ENCODE peak calls at places on chromosomes 16 and 17, in seven cellular contexts. One of them, this sample, is unnamed.

GRCh38 chr16:80023865-80024264 is 423.3 kb upstream of the MAF start:
- DNase-seq in body of pancreas: no peak
- DNase-seq in BJ: no peak
- DNase-seq in uterus: no peak
- DNase-seq in psoas muscle: no peak
- DNase-seq in fibroblast of the aortic adventitia: no peak
- DNase-seq in lower leg skin: no peak
- DNase-seq in this sample: peak

GRCh38 chr16:48833461-48833860 is 223.5 kb upstream of the N4BP1 start:
- DNase-seq in BJ: no peak
- DNase-seq in psoas muscle: no peak
- DNase-seq in uterus: no peak
- DNase-seq in body of pancreas: no peak
- DNase-seq in fibroblast of the aortic adventitia: no peak
- DNase-seq in lower leg skin: no peak
- DNase-seq in this sample: no peak

GRCh38 chr16:27966756-27967155 is 96.8 kb downstream of the GSG1L start:
- DNase-seq in uterus: no peak
- DNase-seq in fibroblast of the aortic adventitia: no peak
- DNase-seq in lower leg skin: no peak
- DNase-seq in psoas muscle: no peak
- DNase-seq in body of pancreas: no peak
- DNase-seq in BJ: no peak
- DNase-seq in this sample: no peak

GRCh38 chr16:80932725-80933124 is 74.0 kb downstream of the CMC2 start:
- DNase-seq in uterus: peak
- DNase-seq in BJ: peak
- DNase-seq in lower leg skin: peak
- DNase-seq in body of pancreas: peak
- DNase-seq in fibroblast of the aortic adventitia: peak
- DNase-seq in psoas muscle: peak
- DNase-seq in this sample: peak

GRCh38 chr17:55783684-55784245 is 32.9 kb downstream of the PCTP start:
- DNase-seq in body of pancreas: peak
- DNase-seq in psoas muscle: peak
- DNase-seq in lower leg skin: peak
- DNase-seq in fibroblast of the aortic adventitia: peak
- DNase-seq in uterus: peak
- DNase-seq in BJ: peak
- DNase-seq in this sample: peak

GRCh38 chr17:38442548-38442947 is 14.3 kb downstream of the ARHGAP23 start:
- DNase-seq in psoas muscle: peak
- DNase-seq in BJ: no peak
- DNase-seq in fibroblast of the aortic adventitia: peak
- DNase-seq in uterus: peak
- DNase-seq in lower leg skin: no peak
- DNase-seq in body of pancreas: no peak
- DNase-seq in this sample: no peak

GRCh38 chr16:50862818-50863672 is 121.2 kb downstream of the CYLD start:
- DNase-seq in psoas muscle: no peak
- DNase-seq in fibroblast of the aortic adventitia: no peak
- DNase-seq in BJ: no peak
- DNase-seq in lower leg skin: no peak
- DNase-seq in uterus: no peak
- DNase-seq in body of pancreas: no peak
- DNase-seq in this sample: no peak

GRCh38 chr17:48375356-48375755 is 54.7 kb downstream of the SKAP1 start:
- DNase-seq in uterus: no peak
- DNase-seq in body of pancreas: no peak
- DNase-seq in psoas muscle: no peak
- DNase-seq in BJ: no peak
- DNase-seq in lower leg skin: no peak
- DNase-seq in fibroblast of the aortic adventitia: peak
- DNase-seq in this sample: peak

GRCh38 chr16:49048557-49048956 is 233.1 kb downstream of the CBLN1 start:
- DNase-seq in body of pancreas: no peak
- DNase-seq in fibroblast of the aortic adventitia: peak
- DNase-seq in BJ: no peak
- DNase-seq in psoas muscle: no peak
- DNase-seq in uterus: no peak
- DNase-seq in lower leg skin: no peak
- DNase-seq in this sample: peak

GRCh38 chr17:9406046-9406631 is 169.5 kb downstream of the STX8 start:
- DNase-seq in body of pancreas: no peak
- DNase-seq in psoas muscle: no peak
- DNase-seq in fibroblast of the aortic adventitia: no peak
- DNase-seq in lower leg skin: no peak
- DNase-seq in BJ: no peak
- DNase-seq in uterus: no peak
- DNase-seq in this sample: no peak

GRCh38 chr16:1385232-1385631 is 29.3 kb downstream of the UNKL start:
- DNase-seq in BJ: no peak
- DNase-seq in lower leg skin: no peak
- DNase-seq in uterus: no peak
- DNase-seq in psoas muscle: no peak
- DNase-seq in body of pancreas: no peak
- DNase-seq in fibroblast of the aortic adventitia: no peak
- DNase-seq in this sample: no peak

GRCh38 chr17:66165537-66166123 is 26.3 kb downstream of the CEP112 start:
- DNase-seq in BJ: peak
- DNase-seq in uterus: no peak
- DNase-seq in psoas muscle: no peak
- DNase-seq in lower leg skin: no peak
- DNase-seq in fibroblast of the aortic adventitia: peak
- DNase-seq in body of pancreas: no peak
- DNase-seq in this sample: peak

GRCh38 chr16:19446886-19447285 is 29.2 kb downstream of the TMC5 start:
- DNase-seq in body of pancreas: no peak
- DNase-seq in psoas muscle: no peak
- DNase-seq in lower leg skin: no peak
- DNase-seq in BJ: no peak
- DNase-seq in uterus: no peak
- DNase-seq in fibroblast of the aortic adventitia: no peak
- DNase-seq in this sample: no peak

GRCh38 chr17:74990581-74991105 is 3.2 kb downstream of the CDR2L start:
- DNase-seq in fibroblast of the aortic adventitia: no peak
- DNase-seq in lower leg skin: no peak
- DNase-seq in uterus: no peak
- DNase-seq in body of pancreas: no peak
- DNase-seq in BJ: no peak
- DNase-seq in psoas muscle: peak
- DNase-seq in this sample: no peak

GRCh38 chr16:29790183-29790948 is at the start of gene KIF22:
- DNase-seq in lower leg skin: peak
- DNase-seq in body of pancreas: peak
- DNase-seq in BJ: peak
- DNase-seq in psoas muscle: peak
- DNase-seq in fibroblast of the aortic adventitia: peak
- DNase-seq in uterus: peak
- DNase-seq in this sample: peak

GRCh38 chr16:29779474-29779873 is 1.4 kb downstream of the ZG16 start:
- DNase-seq in body of pancreas: peak
- DNase-seq in psoas muscle: no peak
- DNase-seq in lower leg skin: no peak
- DNase-seq in BJ: no peak
- DNase-seq in fibroblast of the aortic adventitia: peak
- DNase-seq in uterus: no peak
- DNase-seq in this sample: peak

GRCh38 chr16:29784157-29784556 is 6.1 kb downstream of the ZG16 start:
- DNase-seq in psoas muscle: no peak
- DNase-seq in lower leg skin: no peak
- DNase-seq in BJ: no peak
- DNase-seq in body of pancreas: no peak
- DNase-seq in uterus: no peak
- DNase-seq in fibroblast of the aortic adventitia: no peak
- DNase-seq in this sample: no peak

GRCh38 chr16:29789775-29790182 is 772 bp upstream of the KIF22 start:
- DNase-seq in body of pancreas: no peak
- DNase-seq in uterus: no peak
- DNase-seq in fibroblast of the aortic adventitia: no peak
- DNase-seq in lower leg skin: no peak
- DNase-seq in psoas muscle: no peak
- DNase-seq in BJ: no peak
- DNase-seq in this sample: no peak

GRCh38 chr16:29784901-29785500 is 5.5 kb upstream of the KIF22 start:
- DNase-seq in uterus: peak
- DNase-seq in BJ: no peak
- DNase-seq in lower leg skin: peak
- DNase-seq in body of pancreas: peak
- DNase-seq in fibroblast of the aortic adventitia: peak
- DNase-seq in psoas muscle: peak
- DNase-seq in this sample: no peak
- TF ChIP-seq CTCF in uterus: peak
- TF ChIP-seq CTCF in BJ: peak
- TF ChIP-seq CTCF in lower leg skin: no peak
- TF ChIP-seq CTCF in body of pancreas: peak
- TF ChIP-seq CTCF in fibroblast of the aortic adventitia: peak
- TF ChIP-seq CTCF in psoas muscle: peak
- TF ChIP-seq CTCF in this sample: no peak

DNA sequence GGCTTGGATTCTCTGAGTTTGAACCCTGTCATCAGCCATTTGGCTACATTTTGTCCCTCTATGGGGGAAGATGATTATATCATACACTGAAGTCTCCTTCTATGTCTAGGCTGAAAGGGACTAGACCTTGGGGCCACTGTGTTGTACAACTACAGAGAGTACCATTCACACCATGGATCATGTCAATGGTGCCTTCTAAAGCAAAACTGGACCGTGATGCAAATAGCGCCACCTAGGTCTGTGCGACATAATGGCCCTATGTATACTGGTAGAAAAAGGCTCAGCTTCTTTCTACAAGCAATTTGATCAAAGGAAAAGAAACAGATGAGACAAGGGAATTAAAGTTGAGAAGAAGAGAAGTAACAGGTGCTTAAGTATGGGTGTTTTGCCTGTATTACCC is 100.7 kb downstream of the LYRM1 start:
- DNase-seq in fibroblast of the aortic adventitia: peak
- DNase-seq in BJ: no peak
- DNase-seq in uterus: no peak
- DNase-seq in body of pancreas: peak
- DNase-seq in lower leg skin: no peak
- DNase-seq in psoas muscle: no peak
- DNase-seq in this sample: peak
- TF ChIP-seq CTCF in fibroblast of the aortic adventitia: peak
- TF ChIP-seq CTCF in BJ: peak
- TF ChIP-seq CTCF in uterus: peak
- TF ChIP-seq CTCF in body of pancreas: peak
- TF ChIP-seq CTCF in lower leg skin: no peak
- TF ChIP-seq CTCF in psoas muscle: peak
- TF ChIP-seq CTCF in this sample: peak

GRCh38 chr17:81093576-81094223 is 58.7 kb downstream of the BAIAP2 start:
- DNase-seq in uterus: no peak
- DNase-seq in psoas muscle: no peak
- DNase-seq in fibroblast of the aortic adventitia: no peak
- DNase-seq in lower leg skin: no peak
- DNase-seq in BJ: no peak
- DNase-seq in body of pancreas: no peak
- DNase-seq in this sample: no peak
- TF ChIP-seq CTCF in uterus: no peak
- TF ChIP-seq CTCF in psoas muscle: no peak
- TF ChIP-seq CTCF in fibroblast of the aortic adventitia: no peak
- TF ChIP-seq CTCF in lower leg skin: no peak
- TF ChIP-seq CTCF in BJ: no peak
- TF ChIP-seq CTCF in body of pancreas: no peak
- TF ChIP-seq CTCF in this sample: no peak

GRCh38 chr16:16143038-16143763 is 80.1 kb downstream of the ABCC6 start:
- DNase-seq in BJ: no peak
- DNase-seq in fibroblast of the aortic adventitia: no peak
- DNase-seq in psoas muscle: no peak
- DNase-seq in lower leg skin: no peak
- DNase-seq in uterus: no peak
- DNase-seq in body of pancreas: no peak
- DNase-seq in this sample: peak
- TF ChIP-seq CTCF in BJ: peak
- TF ChIP-seq CTCF in fibroblast of the aortic adventitia: peak
- TF ChIP-seq CTCF in psoas muscle: no peak
- TF ChIP-seq CTCF in lower leg skin: no peak
- TF ChIP-seq CTCF in uterus: no peak
- TF ChIP-seq CTCF in body of pancreas: no peak
- TF ChIP-seq CTCF in this sample: no peak

DNA sequence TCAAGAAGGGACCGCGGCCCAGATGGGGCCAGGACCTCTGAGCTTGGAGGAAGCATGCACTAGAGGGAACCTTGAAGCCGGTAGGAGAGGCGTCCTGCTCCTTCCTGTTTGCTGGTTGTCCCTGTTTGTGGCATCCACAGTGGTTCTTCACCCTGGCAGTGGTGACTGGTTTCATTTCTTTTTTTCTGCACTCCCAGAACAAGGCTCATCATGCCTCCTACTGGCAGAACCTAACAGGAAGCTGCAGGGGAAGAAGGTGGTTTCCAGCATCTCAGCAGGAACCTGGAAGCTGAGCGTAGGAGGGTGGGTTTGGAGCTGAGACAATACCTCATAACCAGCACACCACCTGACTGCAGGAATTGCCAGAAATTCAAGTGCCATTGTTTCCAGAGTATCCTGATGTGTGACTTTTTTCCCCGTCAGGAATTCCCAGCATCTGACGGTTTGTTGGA is 5.8 kb downstream of the TMEM231 start:
- DNase-seq in body of pancreas: no peak
- DNase-seq in lower leg skin: peak
- DNase-seq in fibroblast of the aortic adventitia: peak
- DNase-seq in psoas muscle: no peak
- DNase-seq in BJ: no peak
- DNase-seq in uterus: peak
- DNase-seq in this sample: peak
- TF ChIP-seq CTCF in body of pancreas: no peak
- TF ChIP-seq CTCF in lower leg skin: no peak
- TF ChIP-seq CTCF in fibroblast of the aortic adventitia: peak
- TF ChIP-seq CTCF in psoas muscle: peak
- TF ChIP-seq CTCF in BJ: peak
- TF ChIP-seq CTCF in uterus: peak
- TF ChIP-seq CTCF in this sample: peak

GRCh38 chr17:44738214-44738906 is 20.4 kb upstream of the ADAM11 start:
- DNase-seq in fibroblast of the aortic adventitia: no peak
- DNase-seq in lower leg skin: no peak
- DNase-seq in body of pancreas: no peak
- DNase-seq in uterus: no peak
- DNase-seq in BJ: no peak
- DNase-seq in psoas muscle: no peak
- DNase-seq in this sample: no peak

GRCh38 chr17:44734272-44734671 is 24.5 kb upstream of the ADAM11 start:
- DNase-seq in body of pancreas: no peak
- DNase-seq in BJ: no peak
- DNase-seq in fibroblast of the aortic adventitia: no peak
- DNase-seq in psoas muscle: no peak
- DNase-seq in uterus: no peak
- DNase-seq in lower leg skin: no peak
- DNase-seq in this sample: no peak

GRCh38 chr17:44736551-44737240 is 22.1 kb upstream of the ADAM11 start:
- DNase-seq in psoas muscle: no peak
- DNase-seq in lower leg skin: no peak
- DNase-seq in fibroblast of the aortic adventitia: no peak
- DNase-seq in uterus: no peak
- DNase-seq in body of pancreas: no peak
- DNase-seq in BJ: no peak
- DNase-seq in this sample: no peak

DNA sequence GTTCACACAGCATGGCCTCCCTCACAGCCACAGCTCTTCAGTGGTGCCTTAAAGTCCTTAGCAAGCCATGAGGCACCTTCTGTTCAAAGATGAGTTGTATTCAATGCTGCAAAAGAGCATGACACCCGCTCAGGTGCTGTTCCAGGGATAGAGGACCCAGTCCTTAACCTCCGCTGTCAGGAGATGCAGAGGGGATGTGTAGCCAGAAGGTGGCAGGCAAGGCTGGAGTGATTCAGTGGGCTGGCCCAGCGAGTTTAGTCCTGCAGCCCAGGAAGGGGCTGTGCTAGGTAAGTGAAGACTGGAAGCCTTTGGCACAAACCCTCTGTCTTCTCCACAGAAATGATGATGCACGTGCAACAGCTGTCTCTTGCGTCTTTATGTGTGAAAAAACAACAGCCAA is 25.0 kb upstream of the ADAM11 start:
- DNase-seq in BJ: no peak
- DNase-seq in uterus: no peak
- DNase-seq in body of pancreas: no peak
- DNase-seq in lower leg skin: no peak
- DNase-seq in psoas muscle: no peak
- DNase-seq in fibroblast of the aortic adventitia: no peak
- DNase-seq in this sample: peak
- TF ChIP-seq CTCF in BJ: peak
- TF ChIP-seq CTCF in uterus: no peak
- TF ChIP-seq CTCF in body of pancreas: no peak
- TF ChIP-seq CTCF in lower leg skin: no peak
- TF ChIP-seq CTCF in psoas muscle: no peak
- TF ChIP-seq CTCF in fibroblast of the aortic adventitia: peak
- TF ChIP-seq CTCF in this sample: no peak